ENCODE peak calls at places on chromosomes 6 and 20, in nine cellular contexts. One of them, this sample, is unnamed.

GRCh38 chr6:52108128-52108527 is 20.7 kb upstream of the PKHD1 start:
- DNase-seq in fibroblast of lung: no peak
- DNase-seq in A673: no peak
- DNase-seq in H9: peak
- DNase-seq in sigmoid colon: no peak
- DNase-seq in BE2C: no peak
- DNase-seq in fibroblast of mammary gland: no peak
- DNase-seq in cardiac muscle cell: no peak
- DNase-seq in choroid plexus epithelial cell: no peak
- DNase-seq in this sample: no peak

GRCh38 chr6:21738180-21739094 is 144.9 kb downstream of the SOX4 start:
- DNase-seq in fibroblast of lung: no peak
- DNase-seq in sigmoid colon: no peak
- DNase-seq in cardiac muscle cell: no peak
- DNase-seq in BE2C: no peak
- DNase-seq in fibroblast of mammary gland: no peak
- DNase-seq in A673: no peak
- DNase-seq in choroid plexus epithelial cell: no peak
- DNase-seq in H9: no peak
- DNase-seq in this sample: no peak

GRCh38 chr6:9085054-9085746 is 649.9 kb upstream of the SLC35B3 start:
- DNase-seq in H9: no peak
- DNase-seq in choroid plexus epithelial cell: peak
- DNase-seq in A673: peak
- DNase-seq in cardiac muscle cell: no peak
- DNase-seq in sigmoid colon: no peak
- DNase-seq in BE2C: no peak
- DNase-seq in fibroblast of lung: no peak
- DNase-seq in fibroblast of mammary gland: no peak
- DNase-seq in this sample: no peak

GRCh38 chr6:366972-367794 is 24.4 kb upstream of the IRF4 start:
- DNase-seq in sigmoid colon: no peak
- DNase-seq in BE2C: no peak
- DNase-seq in A673: no peak
- DNase-seq in fibroblast of mammary gland: peak
- DNase-seq in H9: no peak
- DNase-seq in cardiac muscle cell: no peak
- DNase-seq in choroid plexus epithelial cell: no peak
- DNase-seq in fibroblast of lung: no peak
- DNase-seq in this sample: no peak

GRCh38 chr6:22904413-22904812 is 335.0 kb downstream of the HDGFL1 start:
- DNase-seq in choroid plexus epithelial cell: peak
- DNase-seq in cardiac muscle cell: no peak
- DNase-seq in BE2C: no peak
- DNase-seq in sigmoid colon: no peak
- DNase-seq in A673: peak
- DNase-seq in H9: no peak
- DNase-seq in fibroblast of mammary gland: no peak
- DNase-seq in fibroblast of lung: no peak
- DNase-seq in this sample: no peak

GRCh38 chr6:50846860-50847171 is 28.1 kb downstream of the TFAP2B start:
- DNase-seq in fibroblast of lung: no peak
- DNase-seq in H9: no peak
- DNase-seq in BE2C: no peak
- DNase-seq in A673: no peak
- DNase-seq in sigmoid colon: no peak
- DNase-seq in fibroblast of mammary gland: no peak
- DNase-seq in choroid plexus epithelial cell: no peak
- DNase-seq in cardiac muscle cell: no peak
- DNase-seq in this sample: no peak

GRCh38 chr6:158818580-158819212 is 472 bp downstream of the EZR start:
- DNase-seq in A673: peak
- DNase-seq in sigmoid colon: peak
- DNase-seq in BE2C: peak
- DNase-seq in fibroblast of mammary gland: peak
- DNase-seq in cardiac muscle cell: peak
- DNase-seq in fibroblast of lung: peak
- DNase-seq in H9: peak
- DNase-seq in choroid plexus epithelial cell: peak
- DNase-seq in this sample: peak

GRCh38 chr20:31835977-31836852 is 9.2 kb downstream of the FOXS1 start:
- DNase-seq in cardiac muscle cell: peak
- DNase-seq in A673: no peak
- DNase-seq in BE2C: peak
- DNase-seq in H9: no peak
- DNase-seq in fibroblast of mammary gland: peak
- DNase-seq in choroid plexus epithelial cell: peak
- DNase-seq in sigmoid colon: peak
- DNase-seq in fibroblast of lung: peak
- DNase-seq in this sample: peak

GRCh38 chr20:20759132-20759531 is 46.7 kb upstream of the RALGAPA2 start:
- DNase-seq in sigmoid colon: no peak
- DNase-seq in BE2C: no peak
- DNase-seq in A673: no peak
- DNase-seq in choroid plexus epithelial cell: no peak
- DNase-seq in H9: no peak
- DNase-seq in fibroblast of mammary gland: no peak
- DNase-seq in cardiac muscle cell: no peak
- DNase-seq in fibroblast of lung: no peak
- DNase-seq in this sample: no peak

GRCh38 chr6:18242062-18242851 is 22.1 kb downstream of the DEK start:
- DNase-seq in cardiac muscle cell: peak
- DNase-seq in sigmoid colon: no peak
- DNase-seq in choroid plexus epithelial cell: peak
- DNase-seq in A673: no peak
- DNase-seq in fibroblast of lung: peak
- DNase-seq in fibroblast of mammary gland: peak
- DNase-seq in H9: no peak
- DNase-seq in BE2C: no peak
- DNase-seq in this sample: peak

GRCh38 chr6:53119772-53120409 is 28.8 kb downstream of the GCM1 start:
- DNase-seq in choroid plexus epithelial cell: peak
- DNase-seq in A673: peak
- DNase-seq in H9: peak
- DNase-seq in fibroblast of lung: peak
- DNase-seq in BE2C: no peak
- DNase-seq in fibroblast of mammary gland: peak
- DNase-seq in sigmoid colon: no peak
- DNase-seq in cardiac muscle cell: peak
- DNase-seq in this sample: peak

GRCh38 chr20:43840382-43841070 is 74.1 kb upstream of the TOX2 start:
- DNase-seq in fibroblast of mammary gland: peak
- DNase-seq in sigmoid colon: peak
- DNase-seq in fibroblast of lung: peak
- DNase-seq in cardiac muscle cell: peak
- DNase-seq in H9: peak
- DNase-seq in choroid plexus epithelial cell: peak
- DNase-seq in A673: peak
- DNase-seq in BE2C: peak
- DNase-seq in this sample: peak

GRCh38 chr6:37125779-37126553 is 44.0 kb upstream of the PIM1 start:
- DNase-seq in fibroblast of lung: no peak
- DNase-seq in cardiac muscle cell: peak
- DNase-seq in BE2C: no peak
- DNase-seq in fibroblast of mammary gland: no peak
- DNase-seq in sigmoid colon: no peak
- DNase-seq in choroid plexus epithelial cell: no peak
- DNase-seq in H9: peak
- DNase-seq in A673: no peak
- DNase-seq in this sample: no peak

GRCh38 chr6:163180874-163181541 is 233.5 kb upstream of the QKI start:
- DNase-seq in BE2C: peak
- DNase-seq in H9: peak
- DNase-seq in fibroblast of lung: peak
- DNase-seq in choroid plexus epithelial cell: peak
- DNase-seq in A673: no peak
- DNase-seq in cardiac muscle cell: peak
- DNase-seq in sigmoid colon: peak
- DNase-seq in fibroblast of mammary gland: peak
- DNase-seq in this sample: peak

GRCh38 chr20:20224806-20225205 is 143.1 kb upstream of the INSM1 start:
- DNase-seq in H9: no peak
- DNase-seq in choroid plexus epithelial cell: no peak
- DNase-seq in A673: no peak
- DNase-seq in sigmoid colon: no peak
- DNase-seq in fibroblast of lung: no peak
- DNase-seq in BE2C: no peak
- DNase-seq in cardiac muscle cell: no peak
- DNase-seq in fibroblast of mammary gland: peak
- DNase-seq in this sample: peak

GRCh38 chr6:73983367-73983766 is 287.4 kb downstream of the CD109 start:
- DNase-seq in cardiac muscle cell: peak
- DNase-seq in A673: no peak
- DNase-seq in fibroblast of mammary gland: peak
- DNase-seq in BE2C: no peak
- DNase-seq in H9: no peak
- DNase-seq in fibroblast of lung: no peak
- DNase-seq in sigmoid colon: no peak
- DNase-seq in choroid plexus epithelial cell: peak
- DNase-seq in this sample: no peak

GRCh38 chr6:73984851-73985250 is 288.8 kb downstream of the CD109 start:
- DNase-seq in cardiac muscle cell: no peak
- DNase-seq in A673: no peak
- DNase-seq in BE2C: no peak
- DNase-seq in fibroblast of mammary gland: no peak
- DNase-seq in choroid plexus epithelial cell: no peak
- DNase-seq in sigmoid colon: no peak
- DNase-seq in H9: no peak
- DNase-seq in fibroblast of lung: no peak
- DNase-seq in this sample: no peak

DNA sequence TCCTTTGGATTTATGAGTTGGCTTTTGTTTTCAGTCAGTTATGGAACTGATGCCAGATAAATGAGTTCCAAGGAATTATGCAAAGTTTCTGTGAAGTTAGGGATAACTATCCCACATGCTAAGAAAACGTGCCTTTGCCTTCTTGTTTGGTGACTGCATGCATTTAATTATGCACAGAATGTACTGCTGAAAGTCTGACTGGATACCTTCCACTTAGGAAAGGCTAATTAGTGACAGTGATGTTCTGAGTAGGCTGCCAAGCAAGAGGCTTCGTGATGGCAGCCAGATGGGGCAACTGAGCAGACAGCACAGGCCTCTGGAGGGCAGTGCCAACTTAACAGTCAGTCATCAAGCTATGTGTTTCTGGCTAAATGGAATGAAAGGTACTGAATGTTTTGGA is 289.9 kb downstream of the CD109 start:
- DNase-seq in sigmoid colon: no peak
- DNase-seq in fibroblast of mammary gland: peak
- DNase-seq in cardiac muscle cell: no peak
- DNase-seq in choroid plexus epithelial cell: peak
- DNase-seq in BE2C: no peak
- DNase-seq in H9: no peak
- DNase-seq in A673: peak
- DNase-seq in fibroblast of lung: peak
- DNase-seq in this sample: peak
- TF ChIP-seq CTCF in sigmoid colon: peak
- TF ChIP-seq CTCF in fibroblast of mammary gland: peak
- TF ChIP-seq CTCF in cardiac muscle cell: no peak
- TF ChIP-seq CTCF in choroid plexus epithelial cell: peak
- TF ChIP-seq CTCF in BE2C: no peak
- TF ChIP-seq CTCF in H9: peak
- TF ChIP-seq CTCF in A673: peak
- TF ChIP-seq CTCF in fibroblast of lung: peak
- TF ChIP-seq CTCF in this sample: peak

GRCh38 chr6:31729979-31730630 is 1.0 kb upstream of the DDAH2 start:
- DNase-seq in sigmoid colon: peak
- DNase-seq in choroid plexus epithelial cell: peak
- DNase-seq in H9: peak
- DNase-seq in fibroblast of lung: peak
- DNase-seq in A673: peak
- DNase-seq in fibroblast of mammary gland: peak
- DNase-seq in cardiac muscle cell: peak
- DNase-seq in BE2C: peak
- DNase-seq in this sample: peak
- TF ChIP-seq CTCF in sigmoid colon: no peak
- TF ChIP-seq CTCF in choroid plexus epithelial cell: no peak
- TF ChIP-seq CTCF in H9: no peak
- TF ChIP-seq CTCF in fibroblast of lung: no peak
- TF ChIP-seq CTCF in A673: no peak
- TF ChIP-seq CTCF in fibroblast of mammary gland: no peak
- TF ChIP-seq CTCF in cardiac muscle cell: no peak
- TF ChIP-seq CTCF in BE2C: no peak
- TF ChIP-seq CTCF in this sample: no peak

GRCh38 chr6:159976844-159977241 is 8.0 kb downstream of the IGF2R start:
- DNase-seq in fibroblast of lung: no peak
- DNase-seq in choroid plexus epithelial cell: no peak
- DNase-seq in fibroblast of mammary gland: no peak
- DNase-seq in cardiac muscle cell: no peak
- DNase-seq in A673: no peak
- DNase-seq in sigmoid colon: peak
- DNase-seq in H9: no peak
- DNase-seq in BE2C: no peak
- DNase-seq in this sample: no peak
- TF ChIP-seq CTCF in fibroblast of lung: no peak
- TF ChIP-seq CTCF in choroid plexus epithelial cell: no peak
- TF ChIP-seq CTCF in fibroblast of mammary gland: no peak
- TF ChIP-seq CTCF in cardiac muscle cell: no peak
- TF ChIP-seq CTCF in A673: no peak
- TF ChIP-seq CTCF in sigmoid colon: no peak
- TF ChIP-seq CTCF in H9: no peak
- TF ChIP-seq CTCF in BE2C: no peak
- TF ChIP-seq CTCF in this sample: no peak

GRCh38 chr20:37492096-37492625 is 28.9 kb upstream of the NNAT start:
- DNase-seq in A673: no peak
- DNase-seq in cardiac muscle cell: no peak
- DNase-seq in H9: no peak
- DNase-seq in fibroblast of lung: no peak
- DNase-seq in sigmoid colon: peak
- DNase-seq in BE2C: no peak
- DNase-seq in choroid plexus epithelial cell: no peak
- DNase-seq in fibroblast of mammary gland: no peak
- DNase-seq in this sample: no peak

GRCh38 chr20:37494301-37494700 is 26.7 kb upstream of the NNAT start:
- DNase-seq in H9: no peak
- DNase-seq in fibroblast of lung: no peak
- DNase-seq in cardiac muscle cell: no peak
- DNase-seq in BE2C: no peak
- DNase-seq in sigmoid colon: peak
- DNase-seq in A673: no peak
- DNase-seq in fibroblast of mammary gland: no peak
- DNase-seq in choroid plexus epithelial cell: no peak
- DNase-seq in this sample: no peak

GRCh38 chr20:37494796-37495195 is 26.3 kb upstream of the NNAT start:
- DNase-seq in BE2C: no peak
- DNase-seq in choroid plexus epithelial cell: no peak
- DNase-seq in H9: no peak
- DNase-seq in fibroblast of mammary gland: no peak
- DNase-seq in cardiac muscle cell: no peak
- DNase-seq in sigmoid colon: peak
- DNase-seq in A673: no peak
- DNase-seq in fibroblast of lung: no peak
- DNase-seq in this sample: no peak

GRCh38 chr20:37490670-37491350 is 30.2 kb upstream of the NNAT start:
- DNase-seq in fibroblast of lung: no peak
- DNase-seq in fibroblast of mammary gland: no peak
- DNase-seq in choroid plexus epithelial cell: no peak
- DNase-seq in H9: no peak
- DNase-seq in A673: no peak
- DNase-seq in cardiac muscle cell: no peak
- DNase-seq in BE2C: no peak
- DNase-seq in sigmoid colon: peak
- DNase-seq in this sample: no peak

GRCh38 chr20:37492945-37493344 is 28.1 kb upstream of the NNAT start:
- DNase-seq in fibroblast of mammary gland: no peak
- DNase-seq in BE2C: no peak
- DNase-seq in sigmoid colon: peak
- DNase-seq in cardiac muscle cell: no peak
- DNase-seq in H9: no peak
- DNase-seq in choroid plexus epithelial cell: no peak
- DNase-seq in fibroblast of lung: no peak
- DNase-seq in A673: no peak
- DNase-seq in this sample: no peak
- TF ChIP-seq CTCF in fibroblast of mammary gland: no peak
- TF ChIP-seq CTCF in BE2C: no peak
- TF ChIP-seq CTCF in sigmoid colon: no peak
- TF ChIP-seq CTCF in cardiac muscle cell: no peak
- TF ChIP-seq CTCF in H9: no peak
- TF ChIP-seq CTCF in choroid plexus epithelial cell: no peak
- TF ChIP-seq CTCF in fibroblast of lung: no peak
- TF ChIP-seq CTCF in A673: no peak
- TF ChIP-seq CTCF in this sample: no peak

This sample was measured in MCF 10A.